ENCODE peak calls at places on chromosomes 1 and 21, in six cellular contexts. One of them, this sample, is unnamed.

GRCh38 chr21:17903029-17903806 is 84.1 kb upstream of the C21orf91 start:
- DNase-seq in mesenchymal stem cell: peak; percentile 50
- DNase-seq in H1: no peak
- DNase-seq in trophoblast cell: no peak
- DNase-seq in IMR-90: peak; percentile 49
- DNase-seq in neuronal stem cell: no peak
- DNase-seq in this sample: no peak

GRCh38 chr1:203089001-203089650 is 3.3 kb upstream of the MYOG start:
- DNase-seq in neuronal stem cell: no peak
- DNase-seq in IMR-90: no peak
- DNase-seq in H1: no peak
- DNase-seq in mesenchymal stem cell: no peak
- DNase-seq in trophoblast cell: no peak
- DNase-seq in this sample: peak; percentile 27

GRCh38 chr1:205324781-205325180 is 3.2 kb upstream of the NUAK2 start:
- DNase-seq in IMR-90: peak; percentile 77
- DNase-seq in trophoblast cell: peak; percentile 77
- DNase-seq in neuronal stem cell: no peak
- DNase-seq in H1: no peak
- DNase-seq in mesenchymal stem cell: peak; percentile 81
- DNase-seq in this sample: no peak

GRCh38 chr1:53544731-53545515 is 85.7 kb downstream of the DMRTB1 start:
- DNase-seq in IMR-90: no peak
- DNase-seq in trophoblast cell: no peak
- DNase-seq in mesenchymal stem cell: no peak
- DNase-seq in H1: no peak
- DNase-seq in neuronal stem cell: no peak
- DNase-seq in this sample: no peak

GRCh38 chr1:4655674-4656532 is 1.5 kb downstream of the AJAP1 start:
- DNase-seq in trophoblast cell: peak; percentile 18
- DNase-seq in IMR-90: no peak
- DNase-seq in neuronal stem cell: peak; percentile 70
- DNase-seq in mesenchymal stem cell: no peak
- DNase-seq in H1: no peak
- DNase-seq in this sample: peak; percentile 80

GRCh38 chr1:63984257-63984626 is 210.4 kb downstream of the ROR1 start:
- DNase-seq in IMR-90: peak; percentile 22
- DNase-seq in mesenchymal stem cell: peak; percentile 63
- DNase-seq in H1: no peak
- DNase-seq in trophoblast cell: no peak
- DNase-seq in neuronal stem cell: no peak
- DNase-seq in this sample: no peak

GRCh38 chr1:67214420-67215174 is 48.3 kb downstream of the IL23R start:
- DNase-seq in IMR-90: peak; percentile 29
- DNase-seq in H1: no peak
- DNase-seq in neuronal stem cell: no peak
- DNase-seq in trophoblast cell: peak; percentile 32
- DNase-seq in mesenchymal stem cell: peak; percentile 39
- DNase-seq in this sample: no peak

GRCh38 chr1:230423936-230424335 is 2.2 kb downstream of the PGBD5 start:
- DNase-seq in H1: no peak
- DNase-seq in IMR-90: no peak
- DNase-seq in trophoblast cell: no peak
- DNase-seq in mesenchymal stem cell: no peak
- DNase-seq in neuronal stem cell: no peak
- DNase-seq in this sample: no peak

GRCh38 chr1:110610084-110610483 is 3.9 kb upstream of the KCNA2 start:
- DNase-seq in trophoblast cell: no peak
- DNase-seq in neuronal stem cell: no peak
- DNase-seq in mesenchymal stem cell: no peak
- DNase-seq in IMR-90: no peak
- DNase-seq in H1: no peak
- DNase-seq in this sample: no peak

GRCh38 chr1:29121951-29122661 is 1.6 kb downstream of the TMEM200B start:
- DNase-seq in H1: peak; percentile 70
- DNase-seq in neuronal stem cell: peak; percentile 46
- DNase-seq in mesenchymal stem cell: no peak
- DNase-seq in trophoblast cell: peak; percentile 28
- DNase-seq in IMR-90: peak; percentile 14
- DNase-seq in this sample: peak; percentile 87

GRCh38 chr1:7406641-7407546 is 364.2 kb upstream of the VAMP3 start:
- DNase-seq in mesenchymal stem cell: no peak
- DNase-seq in neuronal stem cell: no peak
- DNase-seq in trophoblast cell: no peak
- DNase-seq in IMR-90: no peak
- DNase-seq in H1: no peak
- DNase-seq in this sample: peak; percentile 21

GRCh38 chr1:171983584-171983983 is 142.3 kb downstream of the DNM3 start:
- DNase-seq in mesenchymal stem cell: peak; percentile 38
- DNase-seq in H1: no peak
- DNase-seq in neuronal stem cell: no peak
- DNase-seq in IMR-90: peak; percentile 32
- DNase-seq in trophoblast cell: no peak
- DNase-seq in this sample: no peak

GRCh38 chr1:54287821-54288220 is 87.9 kb downstream of the MRPL37 start:
- DNase-seq in trophoblast cell: no peak
- DNase-seq in IMR-90: peak; percentile 63
- DNase-seq in H1: no peak
- DNase-seq in mesenchymal stem cell: peak; percentile 84
- DNase-seq in neuronal stem cell: no peak
- DNase-seq in this sample: no peak

GRCh38 chr1:154478639-154479038 is 23.4 kb upstream of the TDRD10 start:
- DNase-seq in neuronal stem cell: no peak
- DNase-seq in mesenchymal stem cell: peak; percentile 13
- DNase-seq in H1: no peak
- DNase-seq in IMR-90: peak; percentile 34
- DNase-seq in trophoblast cell: no peak
- DNase-seq in this sample: no peak

GRCh38 chr21:45297329-45297728 is 9.6 kb upstream of the POFUT2 start:
- DNase-seq in neuronal stem cell: no peak
- DNase-seq in IMR-90: no peak
- DNase-seq in trophoblast cell: no peak
- DNase-seq in H1: no peak
- DNase-seq in mesenchymal stem cell: no peak
- DNase-seq in this sample: no peak

GRCh38 chr1:221286399-221286798 is 407.2 kb downstream of the HLX start:
- DNase-seq in trophoblast cell: no peak
- DNase-seq in mesenchymal stem cell: no peak
- DNase-seq in neuronal stem cell: no peak
- DNase-seq in H1: no peak
- DNase-seq in IMR-90: no peak
- DNase-seq in this sample: no peak

GRCh38 chr1:231828182-231828920 is 201.8 kb downstream of the DISC1 start:
- DNase-seq in mesenchymal stem cell: peak; percentile 95
- DNase-seq in IMR-90: peak; percentile 95
- DNase-seq in neuronal stem cell: no peak
- DNase-seq in H1: no peak
- DNase-seq in trophoblast cell: no peak
- DNase-seq in this sample: no peak

GRCh38 chr1:23590058-23590783 is 30.9 kb upstream of the ID3 start:
- DNase-seq in H1: no peak
- DNase-seq in mesenchymal stem cell: no peak
- DNase-seq in IMR-90: peak; percentile 40
- DNase-seq in trophoblast cell: no peak
- DNase-seq in neuronal stem cell: no peak
- DNase-seq in this sample: no peak

GRCh38 chr1:197399691-197400521 is 131.9 kb downstream of the CRB1 start:
- DNase-seq in trophoblast cell: peak; percentile 57
- DNase-seq in H1: no peak
- DNase-seq in IMR-90: peak; percentile 51
- DNase-seq in neuronal stem cell: peak; percentile 33
- DNase-seq in mesenchymal stem cell: peak; percentile 68
- DNase-seq in this sample: peak; percentile 38

GRCh38 chr1:28811766-28812668 is at the start of gene OPRD1:
- DNase-seq in neuronal stem cell: no peak
- DNase-seq in IMR-90: no peak
- DNase-seq in mesenchymal stem cell: no peak
- DNase-seq in H1: no peak
- DNase-seq in trophoblast cell: no peak
- DNase-seq in this sample: no peak

GRCh38 chr21:26140185-26140584 is 30.4 kb downstream of the APP start:
- DNase-seq in mesenchymal stem cell: peak; percentile 99
- DNase-seq in neuronal stem cell: no peak
- DNase-seq in trophoblast cell: no peak
- DNase-seq in IMR-90: peak; percentile 99
- DNase-seq in H1: no peak
- DNase-seq in this sample: no peak

GRCh38 chr1:157496121-157496526 is 56.2 kb downstream of the FCRL5 start:
- DNase-seq in H1: no peak
- DNase-seq in mesenchymal stem cell: peak; percentile 56
- DNase-seq in neuronal stem cell: peak; percentile 54
- DNase-seq in trophoblast cell: peak; percentile 67
- DNase-seq in IMR-90: peak; percentile 23
- DNase-seq in this sample: no peak

GRCh38 chr1:30724175-30724574 is 790 bp upstream of the MATN1 start:
- DNase-seq in trophoblast cell: no peak
- DNase-seq in neuronal stem cell: no peak
- DNase-seq in H1: no peak
- DNase-seq in mesenchymal stem cell: no peak
- DNase-seq in IMR-90: no peak
- DNase-seq in this sample: no peak
- H4K91ac ChIP-seq in trophoblast cell: no peak overlapping the region
- H4K91ac ChIP-seq in neuronal stem cell: no peak overlapping the region
- H4K91ac ChIP-seq in H1: no peak overlapping the region
- H4K91ac ChIP-seq in mesenchymal stem cell: no peak overlapping the region
- H4K91ac ChIP-seq in IMR-90: no peak overlapping the region
- H4K91ac ChIP-seq in this sample: no peak overlapping the region

DNA sequence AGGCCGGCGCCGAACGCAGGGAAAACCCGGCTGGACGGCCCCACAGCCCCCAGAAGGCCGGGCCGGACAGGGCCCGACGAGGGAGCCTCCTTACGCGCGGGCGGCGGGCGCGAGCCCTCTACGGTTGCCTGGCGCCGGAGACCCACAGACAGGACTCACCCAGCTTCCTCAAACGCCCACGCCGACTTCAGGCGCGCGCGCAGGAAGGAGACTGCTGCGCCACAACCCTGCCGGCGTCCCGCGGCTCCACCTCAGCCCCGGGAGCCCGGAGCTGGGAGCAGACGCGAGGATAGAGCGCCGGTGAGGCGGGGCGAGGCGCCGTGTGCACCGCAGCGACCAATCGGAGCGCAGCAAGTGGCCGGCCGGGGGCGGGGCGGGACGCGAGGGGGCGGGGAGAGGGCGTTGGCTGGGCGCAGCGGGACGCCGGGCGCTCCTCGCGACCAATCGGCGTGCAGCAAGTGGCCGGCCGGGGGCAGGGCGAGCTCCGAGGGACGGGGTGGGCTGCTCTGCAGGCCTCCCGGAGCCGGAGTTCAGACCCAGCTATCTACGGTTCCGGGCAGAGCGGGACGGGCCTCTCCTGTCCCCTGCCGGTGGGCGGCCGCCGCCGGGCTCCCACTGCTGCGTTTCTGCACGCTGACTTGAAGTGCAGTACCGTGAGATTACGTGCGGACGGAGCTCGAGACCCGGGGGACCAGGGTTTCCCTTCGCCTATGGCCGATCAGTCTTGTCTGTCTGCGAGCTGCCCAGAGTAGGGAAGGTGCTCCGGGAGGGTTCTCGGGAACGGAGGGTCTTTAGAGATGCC is at the start of gene TMEM50B:
- DNase-seq in mesenchymal stem cell: peak; percentile 94
- DNase-seq in H1: peak; percentile 88
- DNase-seq in trophoblast cell: peak; percentile 98
- DNase-seq in IMR-90: peak; percentile 95
- DNase-seq in neuronal stem cell: peak; percentile 96
- DNase-seq in this sample: peak; percentile 96
- H3K23ac ChIP-seq in mesenchymal stem cell: no peak within 1 kb of the TSS
- H3K23ac ChIP-seq in H1: no peak within 1 kb of the TSS
- H3K23ac ChIP-seq in trophoblast cell: no peak within 1 kb of the TSS
- H3K23ac ChIP-seq in IMR-90: peak within 1 kb of the TSS; percentile 92
- H3K23ac ChIP-seq in neuronal stem cell: peak within 1 kb of the TSS; percentile 99
- H3K23ac ChIP-seq in this sample: no peak within 1 kb of the TSS

DNA sequence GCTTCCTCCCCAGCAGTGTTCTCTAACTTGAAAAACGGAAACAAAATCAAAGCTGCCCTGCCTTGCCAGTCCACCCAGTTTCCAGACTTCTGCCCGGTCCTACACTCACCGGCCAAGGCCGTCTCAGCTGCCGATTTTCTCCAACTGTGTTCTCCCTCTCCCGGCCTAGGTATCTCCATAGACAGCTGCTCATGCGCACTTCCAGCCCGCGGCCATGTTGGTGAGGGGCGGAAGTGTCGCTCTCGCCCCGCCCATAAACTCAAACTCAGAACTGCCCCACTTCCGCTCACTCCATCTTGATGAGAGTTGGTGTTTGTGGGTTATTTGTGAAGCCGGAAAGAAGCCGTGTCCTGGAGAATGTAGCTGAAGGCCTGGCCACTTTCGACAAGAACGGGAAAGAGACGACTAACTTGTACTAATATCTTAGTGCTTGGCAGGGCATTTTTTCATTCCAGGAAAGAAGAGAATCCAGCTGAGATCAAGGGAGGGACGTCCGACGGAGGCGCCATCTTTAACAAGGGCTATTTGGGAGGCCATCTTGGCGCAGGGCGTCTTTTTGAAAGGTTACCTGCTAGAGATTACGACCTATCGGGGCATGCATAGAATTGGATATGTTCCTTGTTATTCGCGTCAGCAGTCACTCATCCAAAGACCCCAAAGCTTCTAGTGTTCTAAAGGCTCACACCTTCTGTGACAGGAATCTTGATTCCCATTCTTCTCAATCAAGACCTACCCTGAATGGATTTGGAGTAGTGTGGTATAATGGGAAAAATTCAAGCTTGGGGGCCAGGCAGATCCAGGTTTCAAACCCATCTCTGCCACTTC is at the start of gene USF1:
- DNase-seq in neuronal stem cell: peak; percentile 93
- DNase-seq in trophoblast cell: peak; percentile 98
- DNase-seq in mesenchymal stem cell: peak; percentile 97
- DNase-seq in IMR-90: peak; percentile 95
- DNase-seq in H1: peak; percentile 86
- DNase-seq in this sample: peak; percentile 95
- H3K18ac ChIP-seq in neuronal stem cell: peak within 1 kb of the TSS; percentile 53
- H3K18ac ChIP-seq in trophoblast cell: peak within 1 kb of the TSS; percentile 48
- H3K18ac ChIP-seq in mesenchymal stem cell: peak within 1 kb of the TSS; percentile 82
- H3K18ac ChIP-seq in IMR-90: peak within 1 kb of the TSS; percentile 94
- H3K18ac ChIP-seq in H1: peak within 1 kb of the TSS; percentile 93
- H3K18ac ChIP-seq in this sample: peak within 1 kb of the TSS; percentile 98

DNA sequence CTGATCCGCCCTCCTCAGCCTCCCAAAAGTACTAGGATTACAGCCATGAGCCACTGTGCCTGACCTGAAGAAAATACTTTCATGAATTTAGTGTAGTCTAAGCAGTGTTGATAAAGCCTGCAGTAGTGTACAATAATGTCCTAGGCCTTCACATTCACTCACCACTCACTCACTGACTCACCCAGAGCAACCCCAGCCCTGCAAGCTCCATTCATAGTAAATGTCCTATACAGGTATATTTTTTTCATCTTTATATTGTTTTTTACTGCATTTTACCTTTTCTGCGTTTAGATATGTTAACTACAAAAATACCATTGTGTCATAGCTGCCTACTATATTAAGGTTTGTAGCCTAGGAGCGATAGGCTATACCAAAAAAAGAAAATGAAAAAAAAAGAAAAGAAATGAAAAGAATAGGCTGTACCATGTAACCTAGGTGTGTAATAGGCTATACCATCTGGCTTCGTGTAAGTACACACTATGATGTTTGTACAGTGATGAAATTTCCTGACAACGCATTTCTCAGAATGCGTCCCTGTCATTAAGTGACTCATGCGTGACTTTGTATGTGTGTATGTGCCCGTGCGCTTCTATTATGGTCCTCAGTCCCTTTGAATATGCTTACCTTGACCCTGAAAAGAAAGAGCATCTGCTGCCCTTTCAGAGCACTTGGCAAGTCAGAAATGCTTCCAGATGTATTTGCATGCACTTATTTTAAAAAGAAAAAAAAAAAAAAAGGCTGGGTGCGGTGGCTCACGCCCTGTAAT is 9.2 kb upstream of the SLAMF8 start:
- DNase-seq in IMR-90: no peak
- DNase-seq in trophoblast cell: peak; percentile 84
- DNase-seq in neuronal stem cell: no peak
- DNase-seq in H1: no peak
- DNase-seq in mesenchymal stem cell: no peak
- DNase-seq in this sample: no peak
- H4K91ac ChIP-seq in IMR-90: no peak overlapping the region
- H4K91ac ChIP-seq in trophoblast cell: no peak overlapping the region
- H4K91ac ChIP-seq in neuronal stem cell: no peak overlapping the region
- H4K91ac ChIP-seq in H1: no peak overlapping the region
- H4K91ac ChIP-seq in mesenchymal stem cell: no peak overlapping the region
- H4K91ac ChIP-seq in this sample: no peak overlapping the region

This sample was measured in H9.